ENCODE peak calls at places on chromosomes 4 and X, in four cellular contexts. One of them, this sample, is unnamed.

GRCh38 chrX:28639502-28639901 is 52.3 kb downstream of the IL1RAPL1 start:
- DNase-seq in IMR-90: peak; percentile 3
- DNase-seq in H1: no peak
- DNase-seq in H9: no peak
- DNase-seq in this sample: no peak

GRCh38 chr4:135838889-135839288 is 1637.3 kb upstream of the PABPC4L start:
- DNase-seq in H9: peak; percentile 55
- DNase-seq in IMR-90: peak; percentile 2
- DNase-seq in H1: no peak
- DNase-seq in this sample: peak; percentile 93

GRCh38 chr4:136680271-136680670 is 852.0 kb downstream of the PCDH18 start:
- DNase-seq in H1: no peak
- DNase-seq in IMR-90: peak; percentile 9
- DNase-seq in H9: no peak
- DNase-seq in this sample: peak; percentile 59

GRCh38 chr4:24372915-24373314 is 211.4 kb downstream of the DHX15 start:
- DNase-seq in IMR-90: no peak
- DNase-seq in H9: no peak
- DNase-seq in H1: no peak
- DNase-seq in this sample: no peak

GRCh38 chr4:162164881-162165528 is 1.2 kb upstream of the FSTL5 start:
- DNase-seq in IMR-90: no peak
- DNase-seq in H1: no peak
- DNase-seq in H9: no peak
- DNase-seq in this sample: peak; percentile 29

GRCh38 chrX:68699960-68700746 is 52.7 kb downstream of the STARD8 start:
- DNase-seq in H9: no peak
- DNase-seq in IMR-90: peak; percentile 55
- DNase-seq in H1: no peak
- DNase-seq in this sample: no peak

GRCh38 chr4:26321326-26322276 is 787 bp downstream of the RBPJ start:
- DNase-seq in H1: no peak
- DNase-seq in IMR-90: peak; percentile 41
- DNase-seq in H9: peak; percentile 42
- DNase-seq in this sample: peak; percentile 68

GRCh38 chrX:136195247-136195646 is 47.9 kb downstream of the FHL1 start:
- DNase-seq in H9: no peak
- DNase-seq in IMR-90: no peak
- DNase-seq in H1: no peak
- DNase-seq in this sample: no peak

GRCh38 chr4:10098770-10099139 is 17.8 kb downstream of the WDR1 start:
- DNase-seq in IMR-90: peak; percentile 80
- DNase-seq in H9: no peak
- DNase-seq in H1: no peak
- DNase-seq in this sample: no peak

GRCh38 chr4:8185930-8186329 is 13.2 kb upstream of the SH3TC1 start:
- DNase-seq in H9: no peak
- DNase-seq in IMR-90: no peak
- DNase-seq in H1: no peak
- DNase-seq in this sample: no peak

GRCh38 chr4:90121961-90122748 is 5.0 kb upstream of the CCSER1 start:
- DNase-seq in IMR-90: peak; percentile 3
- DNase-seq in H1: no peak
- DNase-seq in H9: no peak
- DNase-seq in this sample: no peak

GRCh38 chrX:17613979-17614572 is 123.2 kb upstream of the SCML1 start:
- DNase-seq in H1: no peak
- DNase-seq in H9: no peak
- DNase-seq in IMR-90: peak; percentile 51
- DNase-seq in this sample: peak; percentile 6

GRCh38 chr4:6724461-6725111 is 8.6 kb downstream of the BLOC1S4 start:
- DNase-seq in H9: no peak
- DNase-seq in H1: no peak
- DNase-seq in IMR-90: peak; percentile 41
- DNase-seq in this sample: no peak

GRCh38 chr4:64146030-64146429 is 263.2 kb downstream of the TECRL start:
- DNase-seq in H1: no peak
- DNase-seq in IMR-90: no peak
- DNase-seq in H9: no peak
- DNase-seq in this sample: no peak

GRCh38 chr4:65661469-65661868 is 8.8 kb downstream of the EPHA5 start:
- DNase-seq in IMR-90: no peak
- DNase-seq in H1: no peak
- DNase-seq in H9: peak; percentile 31
- DNase-seq in this sample: no peak

GRCh38 chrX:25288676-25289075 is 272.9 kb upstream of the ARX start:
- DNase-seq in H9: no peak
- DNase-seq in H1: no peak
- DNase-seq in IMR-90: no peak
- DNase-seq in this sample: no peak

GRCh38 chr4:124104101-124104500 is 608.4 kb downstream of the ANKRD50 start:
- DNase-seq in IMR-90: no peak
- DNase-seq in H9: no peak
- DNase-seq in H1: no peak
- DNase-seq in this sample: no peak

GRCh38 chr4:36737691-36738090 is 456.3 kb downstream of the DTHD1 start:
- DNase-seq in H1: no peak
- DNase-seq in H9: no peak
- DNase-seq in IMR-90: no peak
- DNase-seq in this sample: no peak

GRCh38 chrX:386768-387575 is at the start of gene PPP2R3B:
- DNase-seq in IMR-90: peak; percentile 98
- DNase-seq in H9: peak; percentile 99
- DNase-seq in H1: peak; percentile 98
- DNase-seq in this sample: peak; percentile 98

GRCh38 chr4:137065306-137065705 is 467.0 kb downstream of the PCDH18 start:
- DNase-seq in H9: no peak
- DNase-seq in IMR-90: peak; percentile 49
- DNase-seq in H1: no peak
- DNase-seq in this sample: peak; percentile 59

GRCh38 chr4:105683038-105683437 is 25.5 kb downstream of the INTS12 start:
- DNase-seq in H9: no peak
- DNase-seq in IMR-90: no peak
- DNase-seq in H1: no peak
- DNase-seq in this sample: no peak

GRCh38 chr4:1462009-1462767 is 55.9 kb upstream of the NKX1-1 start:
- DNase-seq in H1: no peak
- DNase-seq in IMR-90: no peak
- DNase-seq in H9: peak; percentile 42
- DNase-seq in this sample: no peak

GRCh38 chr4:124591646-124592045 is 120.9 kb downstream of the ANKRD50 start:
- DNase-seq in H1: no peak
- DNase-seq in H9: no peak
- DNase-seq in IMR-90: no peak
- DNase-seq in this sample: no peak

GRCh38 chrX:135477576-135477975 is 42.9 kb upstream of the INTS6L start:
- DNase-seq in H1: peak; percentile 29
- DNase-seq in H9: peak; percentile 58
- DNase-seq in IMR-90: peak; percentile 49
- DNase-seq in this sample: peak; percentile 75

GRCh38 chrX:25025615-25026014 is 9.8 kb upstream of the ARX start:
- DNase-seq in H9: no peak
- DNase-seq in H1: no peak
- DNase-seq in IMR-90: no peak
- DNase-seq in this sample: no peak

GRCh38 chr4:41934813-41935651 is at the start of gene TMEM33:
- DNase-seq in H9: peak; percentile 92
- DNase-seq in IMR-90: peak; percentile 79
- DNase-seq in H1: peak; percentile 76
- DNase-seq in this sample: peak; percentile 96

GRCh38 chr4:52750213-52750612 is 1.0 kb downstream of the ERVMER34-1 start:
- DNase-seq in H1: no peak
- DNase-seq in IMR-90: no peak
- DNase-seq in H9: no peak
- DNase-seq in this sample: no peak

GRCh38 chrX:143837444-143837843 is 46.4 kb upstream of the UBE2NL start:
- DNase-seq in IMR-90: no peak
- DNase-seq in H1: no peak
- DNase-seq in H9: no peak
- DNase-seq in this sample: no peak

GRCh38 chr4:15653864-15654391 is 1.2 kb downstream of the FBXL5 start:
- DNase-seq in IMR-90: peak; percentile 65
- DNase-seq in H9: no peak
- DNase-seq in H1: no peak
- DNase-seq in this sample: peak; percentile 52
- H3K4ac ChIP-seq in IMR-90: peak overlapping the region; percentile 34
- H3K4ac ChIP-seq in H9: no peak overlapping the region
- H3K4ac ChIP-seq in H1: no peak overlapping the region
- H3K4ac ChIP-seq in this sample: no peak overlapping the region

DNA sequence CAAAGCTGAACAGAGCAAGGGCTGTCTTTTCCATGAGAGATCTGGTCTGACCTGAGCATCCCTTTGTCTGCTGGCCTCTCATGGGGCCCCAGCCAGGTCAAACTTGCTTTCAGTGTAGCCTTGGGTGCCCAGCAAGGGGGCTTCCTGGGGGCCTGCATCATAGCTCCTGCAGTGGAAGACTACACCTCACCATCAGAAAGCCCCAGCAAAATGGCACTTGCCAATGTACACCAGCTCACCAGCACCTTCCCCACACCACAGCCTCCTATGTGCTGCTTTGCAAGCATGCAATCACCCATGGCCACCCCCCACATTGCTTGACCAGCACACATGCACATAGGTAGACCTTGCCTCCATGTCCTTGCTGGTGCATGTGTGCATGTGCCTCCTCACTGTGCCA is 1478.1 kb downstream of the FSTL5 start:
- DNase-seq in IMR-90: no peak
- DNase-seq in H9: no peak
- DNase-seq in H1: no peak
- DNase-seq in this sample: no peak
- H3K23ac ChIP-seq in IMR-90: no peak overlapping the region
- H3K23ac ChIP-seq in H9: no peak overlapping the region
- H3K23ac ChIP-seq in H1: no peak overlapping the region
- H3K23ac ChIP-seq in this sample: no peak overlapping the region

GRCh38 chrX:112071132-112071531 is 11.4 kb downstream of the TRPC5 start:
- DNase-seq in IMR-90: no peak
- DNase-seq in H1: no peak
- DNase-seq in H9: no peak
- DNase-seq in this sample: no peak
- H3K56ac ChIP-seq in IMR-90: no peak overlapping the region
- H3K56ac ChIP-seq in H1: no peak overlapping the region
- H3K56ac ChIP-seq in H9: no peak overlapping the region
- H3K56ac ChIP-seq in this sample: no peak overlapping the region

GRCh38 chr4:121690001-121690400 is 6.8 kb downstream of the ANXA5 start:
- DNase-seq in H1: no peak
- DNase-seq in IMR-90: peak; percentile 86
- DNase-seq in H9: no peak
- DNase-seq in this sample: no peak

GRCh38 chr4:121688696-121689095 is 8.1 kb downstream of the ANXA5 start:
- DNase-seq in H9: no peak
- DNase-seq in H1: no peak
- DNase-seq in IMR-90: no peak
- DNase-seq in this sample: no peak

GRCh38 chr4:121696140-121696640 is 590 bp downstream of the ANXA5 start:
- DNase-seq in IMR-90: peak; percentile 85
- DNase-seq in H9: no peak
- DNase-seq in H1: no peak
- DNase-seq in this sample: peak; percentile 57

GRCh38 chr4:121693450-121693849 is 3.3 kb downstream of the ANXA5 start:
- DNase-seq in H1: no peak
- DNase-seq in H9: no peak
- DNase-seq in IMR-90: peak; percentile 37
- DNase-seq in this sample: no peak

GRCh38 chr4:121692261-121692660 is 4.5 kb downstream of the ANXA5 start:
- DNase-seq in H1: no peak
- DNase-seq in IMR-90: no peak
- DNase-seq in H9: no peak
- DNase-seq in this sample: no peak
- H3K4ac ChIP-seq in H1: no peak overlapping the region
- H3K4ac ChIP-seq in IMR-90: peak overlapping the region; percentile 28
- H3K4ac ChIP-seq in H9: no peak overlapping the region
- H3K4ac ChIP-seq in this sample: no peak overlapping the region

DNA sequence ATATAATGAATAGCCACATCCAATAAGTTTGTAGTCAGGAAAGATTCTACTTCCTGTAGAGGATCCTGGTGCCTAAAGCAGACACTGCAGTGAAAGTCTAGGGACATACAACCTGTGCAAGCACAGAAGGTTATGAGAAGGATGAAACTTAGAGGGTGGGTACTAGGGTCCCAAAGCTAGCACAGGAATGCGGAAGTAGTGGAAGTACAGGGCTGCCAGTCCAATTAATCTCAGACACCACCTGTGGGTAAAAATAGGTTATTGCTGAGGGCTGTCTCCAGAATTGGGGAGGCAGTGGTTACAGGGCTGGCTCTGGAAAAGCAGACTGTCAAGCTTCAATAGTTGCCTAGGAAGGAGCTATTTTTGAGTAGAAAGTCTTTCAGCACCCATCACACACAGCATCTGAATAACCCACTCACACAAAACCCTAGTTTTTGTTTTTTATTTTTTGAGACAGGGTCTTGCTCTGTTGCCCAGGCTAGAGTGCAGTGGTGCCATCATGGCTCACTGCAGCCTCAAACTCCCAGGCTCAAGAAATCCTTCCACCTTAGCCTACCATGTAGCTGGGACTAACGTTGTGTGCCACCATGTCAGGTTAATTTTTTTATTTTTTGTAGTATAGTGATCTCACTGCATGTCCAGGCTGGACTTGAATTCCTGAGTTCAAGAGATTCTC is 50.8 kb upstream of the ELF2 start:
- DNase-seq in H9: no peak
- DNase-seq in H1: no peak
- DNase-seq in IMR-90: no peak
- DNase-seq in this sample: no peak
- H3K23ac ChIP-seq in H9: no peak overlapping the region
- H3K23ac ChIP-seq in H1: no peak overlapping the region
- H3K23ac ChIP-seq in IMR-90: no peak overlapping the region
- H3K23ac ChIP-seq in this sample: no peak overlapping the region

GRCh38 chrX:77704881-77705280 is 81.1 kb downstream of the ATRX start:
- DNase-seq in H1: no peak
- DNase-seq in H9: no peak
- DNase-seq in IMR-90: no peak
- DNase-seq in this sample: no peak
- H3K56ac ChIP-seq in H1: no peak overlapping the region
- H3K56ac ChIP-seq in H9: no peak overlapping the region
- H3K56ac ChIP-seq in IMR-90: no peak overlapping the region
- H3K56ac ChIP-seq in this sample: no peak overlapping the region

DNA sequence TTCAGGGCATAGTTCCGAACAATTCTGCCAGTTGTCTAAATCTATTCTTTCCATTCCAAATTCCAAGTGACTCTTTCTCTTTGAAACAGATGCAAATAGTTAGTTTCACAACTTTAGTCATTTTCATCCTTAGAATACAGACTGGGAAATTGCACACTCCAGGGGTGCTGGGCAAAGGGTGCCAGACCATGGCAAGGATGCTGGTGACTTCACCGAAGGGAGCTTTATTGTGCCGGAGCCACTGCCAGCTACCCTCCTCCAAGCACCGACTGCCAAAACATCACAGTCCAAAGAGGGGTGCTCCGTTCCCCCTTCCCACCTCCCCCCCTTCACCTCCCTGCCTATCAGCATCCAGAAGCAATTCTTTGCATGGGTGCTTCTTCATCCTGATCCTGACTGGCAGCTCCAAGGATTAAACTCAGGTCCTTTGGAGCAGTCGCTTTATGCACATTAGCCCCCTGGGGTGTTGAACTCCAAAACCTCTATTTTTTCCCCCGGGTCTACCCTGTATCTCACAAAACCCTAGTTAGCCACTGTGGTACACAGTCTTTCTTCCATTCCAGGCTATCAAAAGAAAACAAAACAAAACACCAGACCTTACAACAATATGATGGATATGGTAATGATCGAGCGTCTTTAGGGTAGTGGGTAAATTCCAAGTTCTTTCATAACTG is 28.9 kb downstream of the MID1 start:
- DNase-seq in H9: no peak
- DNase-seq in IMR-90: no peak
- DNase-seq in H1: no peak
- DNase-seq in this sample: no peak
- H3K4ac ChIP-seq in H9: no peak overlapping the region
- H3K4ac ChIP-seq in IMR-90: no peak overlapping the region
- H3K4ac ChIP-seq in H1: no peak overlapping the region
- H3K4ac ChIP-seq in this sample: no peak overlapping the region